ENCODE peak calls at places on chromosomes 3 and 15, in nine cellular contexts. One of them, this sample, is unnamed. For H3K4me1, the result is how much of the 10 kb centered on the place peaks cover.

GRCh38 chr15:31499236-31499952 is 172.8 kb downstream of the KLF13 start:
- DNase-seq in Panc1: no peak
- DNase-seq in BE2C: no peak
- DNase-seq in CD8-positive, alpha-beta memory T cell: no peak
- DNase-seq in mesendoderm: no peak
- DNase-seq in esophagus squamous epithelium: no peak
- DNase-seq in naive thymus-derived CD4-positive, alpha-beta T cell: no peak
- DNase-seq in stomach: no peak
- DNase-seq in transverse colon: no peak
- DNase-seq in this sample: no peak

GRCh38 chr15:33022629-33023028 is 171.9 kb downstream of the FMN1 start:
- DNase-seq in transverse colon: peak
- DNase-seq in stomach: peak
- DNase-seq in Panc1: no peak
- DNase-seq in BE2C: peak
- DNase-seq in CD8-positive, alpha-beta memory T cell: no peak
- DNase-seq in esophagus squamous epithelium: no peak
- DNase-seq in naive thymus-derived CD4-positive, alpha-beta T cell: no peak
- DNase-seq in mesendoderm: peak
- DNase-seq in this sample: no peak

GRCh38 chr15:67146214-67146613 is 80.8 kb downstream of the SMAD3 start:
- DNase-seq in stomach: peak
- DNase-seq in esophagus squamous epithelium: no peak
- DNase-seq in Panc1: no peak
- DNase-seq in BE2C: peak
- DNase-seq in transverse colon: peak
- DNase-seq in CD8-positive, alpha-beta memory T cell: no peak
- DNase-seq in naive thymus-derived CD4-positive, alpha-beta T cell: no peak
- DNase-seq in mesendoderm: no peak
- DNase-seq in this sample: no peak

GRCh38 chr15:101031203-101031602 is 112.0 kb downstream of the LRRK1 start:
- DNase-seq in naive thymus-derived CD4-positive, alpha-beta T cell: no peak
- DNase-seq in stomach: peak
- DNase-seq in Panc1: no peak
- DNase-seq in CD8-positive, alpha-beta memory T cell: no peak
- DNase-seq in BE2C: peak
- DNase-seq in esophagus squamous epithelium: no peak
- DNase-seq in transverse colon: peak
- DNase-seq in mesendoderm: no peak
- DNase-seq in this sample: no peak

GRCh38 chr3:104521606-104522336 is 844.9 kb upstream of the ALCAM start:
- DNase-seq in stomach: no peak
- DNase-seq in Panc1: no peak
- DNase-seq in mesendoderm: no peak
- DNase-seq in CD8-positive, alpha-beta memory T cell: no peak
- DNase-seq in naive thymus-derived CD4-positive, alpha-beta T cell: no peak
- DNase-seq in transverse colon: peak
- DNase-seq in BE2C: peak
- DNase-seq in esophagus squamous epithelium: no peak
- DNase-seq in this sample: no peak

GRCh38 chr15:31272558-31273257 is 53.9 kb upstream of the KLF13 start:
- DNase-seq in esophagus squamous epithelium: no peak
- DNase-seq in BE2C: no peak
- DNase-seq in Panc1: no peak
- DNase-seq in transverse colon: peak
- DNase-seq in stomach: peak
- DNase-seq in CD8-positive, alpha-beta memory T cell: no peak
- DNase-seq in naive thymus-derived CD4-positive, alpha-beta T cell: no peak
- DNase-seq in mesendoderm: no peak
- DNase-seq in this sample: no peak

GRCh38 chr3:64668582-64669510 is 19.0 kb downstream of the ADAMTS9 start:
- DNase-seq in stomach: no peak
- DNase-seq in mesendoderm: peak
- DNase-seq in Panc1: no peak
- DNase-seq in naive thymus-derived CD4-positive, alpha-beta T cell: no peak
- DNase-seq in esophagus squamous epithelium: no peak
- DNase-seq in BE2C: no peak
- DNase-seq in CD8-positive, alpha-beta memory T cell: no peak
- DNase-seq in transverse colon: no peak
- DNase-seq in this sample: no peak

GRCh38 chr3:181210275-181210674 is 220.7 kb upstream of the DNAJC19 start:
- DNase-seq in Panc1: no peak
- DNase-seq in transverse colon: no peak
- DNase-seq in mesendoderm: peak
- DNase-seq in stomach: no peak
- DNase-seq in naive thymus-derived CD4-positive, alpha-beta T cell: no peak
- DNase-seq in BE2C: no peak
- DNase-seq in CD8-positive, alpha-beta memory T cell: no peak
- DNase-seq in esophagus squamous epithelium: no peak
- DNase-seq in this sample: no peak

GRCh38 chr3:77298405-77298804 is 258.5 kb downstream of the ROBO2 start:
- DNase-seq in Panc1: no peak
- DNase-seq in mesendoderm: no peak
- DNase-seq in esophagus squamous epithelium: no peak
- DNase-seq in transverse colon: no peak
- DNase-seq in naive thymus-derived CD4-positive, alpha-beta T cell: no peak
- DNase-seq in BE2C: no peak
- DNase-seq in stomach: no peak
- DNase-seq in CD8-positive, alpha-beta memory T cell: no peak
- DNase-seq in this sample: no peak

GRCh38 chr15:77737238-77738037 is 104.7 kb upstream of the LINGO1 start:
- DNase-seq in CD8-positive, alpha-beta memory T cell: no peak
- DNase-seq in BE2C: no peak
- DNase-seq in mesendoderm: no peak
- DNase-seq in naive thymus-derived CD4-positive, alpha-beta T cell: no peak
- DNase-seq in transverse colon: no peak
- DNase-seq in Panc1: no peak
- DNase-seq in esophagus squamous epithelium: no peak
- DNase-seq in stomach: no peak
- DNase-seq in this sample: no peak

GRCh38 chr3:46695177-46695961 is 1.9 kb upstream of the ALS2CL start:
- DNase-seq in CD8-positive, alpha-beta memory T cell: peak
- DNase-seq in transverse colon: peak
- DNase-seq in naive thymus-derived CD4-positive, alpha-beta T cell: peak
- DNase-seq in esophagus squamous epithelium: no peak
- DNase-seq in mesendoderm: peak
- DNase-seq in stomach: peak
- DNase-seq in BE2C: no peak
- DNase-seq in Panc1: no peak
- DNase-seq in this sample: peak

GRCh38 chr3:197178998-197179397 is 119.4 kb downstream of the DLG1 start:
- DNase-seq in BE2C: no peak
- DNase-seq in stomach: no peak
- DNase-seq in CD8-positive, alpha-beta memory T cell: no peak
- DNase-seq in esophagus squamous epithelium: no peak
- DNase-seq in transverse colon: no peak
- DNase-seq in mesendoderm: no peak
- DNase-seq in Panc1: no peak
- DNase-seq in naive thymus-derived CD4-positive, alpha-beta T cell: no peak
- DNase-seq in this sample: no peak

GRCh38 chr15:66193066-66193465 is 60.5 kb downstream of the MEGF11 start:
- DNase-seq in naive thymus-derived CD4-positive, alpha-beta T cell: no peak
- DNase-seq in esophagus squamous epithelium: no peak
- DNase-seq in transverse colon: no peak
- DNase-seq in Panc1: no peak
- DNase-seq in stomach: no peak
- DNase-seq in mesendoderm: no peak
- DNase-seq in BE2C: no peak
- DNase-seq in CD8-positive, alpha-beta memory T cell: no peak
- DNase-seq in this sample: no peak

GRCh38 chr3:40452562-40452875 is 4.6 kb upstream of the RPL14 start:
- DNase-seq in esophagus squamous epithelium: no peak
- DNase-seq in transverse colon: no peak
- DNase-seq in Panc1: no peak
- DNase-seq in mesendoderm: no peak
- DNase-seq in CD8-positive, alpha-beta memory T cell: no peak
- DNase-seq in stomach: no peak
- DNase-seq in BE2C: no peak
- DNase-seq in naive thymus-derived CD4-positive, alpha-beta T cell: no peak
- DNase-seq in this sample: no peak

GRCh38 chr15:44593042-44593736 is 56.2 kb downstream of the EIF3J start:
- DNase-seq in CD8-positive, alpha-beta memory T cell: peak
- DNase-seq in esophagus squamous epithelium: no peak
- DNase-seq in transverse colon: no peak
- DNase-seq in mesendoderm: no peak
- DNase-seq in Panc1: no peak
- DNase-seq in BE2C: no peak
- DNase-seq in stomach: no peak
- DNase-seq in naive thymus-derived CD4-positive, alpha-beta T cell: peak
- DNase-seq in this sample: peak

GRCh38 chr3:15386352-15386751 is 41.0 kb downstream of the METTL6 start:
- DNase-seq in mesendoderm: no peak
- DNase-seq in transverse colon: no peak
- DNase-seq in CD8-positive, alpha-beta memory T cell: no peak
- DNase-seq in naive thymus-derived CD4-positive, alpha-beta T cell: no peak
- DNase-seq in Panc1: no peak
- DNase-seq in BE2C: no peak
- DNase-seq in esophagus squamous epithelium: no peak
- DNase-seq in stomach: no peak
- DNase-seq in this sample: no peak

GRCh38 chr15:56736308-56736707 is 3.0 kb upstream of the ZNF280D start:
- DNase-seq in CD8-positive, alpha-beta memory T cell: no peak
- DNase-seq in BE2C: no peak
- DNase-seq in transverse colon: no peak
- DNase-seq in esophagus squamous epithelium: no peak
- DNase-seq in Panc1: no peak
- DNase-seq in stomach: no peak
- DNase-seq in mesendoderm: no peak
- DNase-seq in naive thymus-derived CD4-positive, alpha-beta T cell: no peak
- DNase-seq in this sample: no peak

GRCh38 chr15:56739474-56739873 is 6.2 kb upstream of the ZNF280D start:
- DNase-seq in Panc1: no peak
- DNase-seq in CD8-positive, alpha-beta memory T cell: no peak
- DNase-seq in BE2C: no peak
- DNase-seq in mesendoderm: no peak
- DNase-seq in esophagus squamous epithelium: no peak
- DNase-seq in naive thymus-derived CD4-positive, alpha-beta T cell: no peak
- DNase-seq in stomach: no peak
- DNase-seq in transverse colon: no peak
- DNase-seq in this sample: no peak

GRCh38 chr15:56735589-56735988 is 2.3 kb upstream of the ZNF280D start:
- DNase-seq in CD8-positive, alpha-beta memory T cell: no peak
- DNase-seq in stomach: no peak
- DNase-seq in esophagus squamous epithelium: no peak
- DNase-seq in Panc1: no peak
- DNase-seq in mesendoderm: no peak
- DNase-seq in transverse colon: no peak
- DNase-seq in BE2C: no peak
- DNase-seq in naive thymus-derived CD4-positive, alpha-beta T cell: no peak
- DNase-seq in this sample: no peak

GRCh38 chr15:56737791-56738190 is 4.5 kb upstream of the ZNF280D start:
- DNase-seq in BE2C: no peak
- DNase-seq in Panc1: no peak
- DNase-seq in stomach: no peak
- DNase-seq in CD8-positive, alpha-beta memory T cell: no peak
- DNase-seq in transverse colon: no peak
- DNase-seq in naive thymus-derived CD4-positive, alpha-beta T cell: no peak
- DNase-seq in esophagus squamous epithelium: no peak
- DNase-seq in mesendoderm: no peak
- DNase-seq in this sample: no peak

GRCh38 chr15:56736881-56737707 is 3.8 kb upstream of the ZNF280D start:
- DNase-seq in transverse colon: no peak
- DNase-seq in esophagus squamous epithelium: no peak
- DNase-seq in stomach: no peak
- DNase-seq in mesendoderm: peak
- DNase-seq in BE2C: no peak
- DNase-seq in CD8-positive, alpha-beta memory T cell: no peak
- DNase-seq in naive thymus-derived CD4-positive, alpha-beta T cell: no peak
- DNase-seq in Panc1: no peak
- DNase-seq in this sample: no peak
- H3K4me1 ChIP-seq in transverse colon: under half
- H3K4me1 ChIP-seq in esophagus squamous epithelium: under half
- H3K4me1 ChIP-seq in stomach: under half
- H3K4me1 ChIP-seq in mesendoderm: under half
- H3K4me1 ChIP-seq in BE2C: under half
- H3K4me1 ChIP-seq in CD8-positive, alpha-beta memory T cell: under half
- H3K4me1 ChIP-seq in naive thymus-derived CD4-positive, alpha-beta T cell: under half
- H3K4me1 ChIP-seq in Panc1: under half
- H3K4me1 ChIP-seq in this sample: under half

GRCh38 chr3:108590443-108590842 is 921 bp downstream of the DZIP3 start:
- DNase-seq in stomach: no peak
- DNase-seq in transverse colon: no peak
- DNase-seq in naive thymus-derived CD4-positive, alpha-beta T cell: peak
- DNase-seq in esophagus squamous epithelium: no peak
- DNase-seq in CD8-positive, alpha-beta memory T cell: no peak
- DNase-seq in Panc1: no peak
- DNase-seq in BE2C: no peak
- DNase-seq in mesendoderm: peak
- DNase-seq in this sample: peak
- H3K4me3 ChIP-seq in stomach: peak
- H3K4me3 ChIP-seq in transverse colon: peak
- H3K4me3 ChIP-seq in naive thymus-derived CD4-positive, alpha-beta T cell: peak
- H3K4me3 ChIP-seq in esophagus squamous epithelium: peak
- H3K4me3 ChIP-seq in CD8-positive, alpha-beta memory T cell: peak
- H3K4me3 ChIP-seq in Panc1: peak
- H3K4me3 ChIP-seq in BE2C: peak
- H3K4me3 ChIP-seq in mesendoderm: no peak
- H3K4me3 ChIP-seq in this sample: peak

GRCh38 chr3:171248426-171249115 is 211.6 kb downstream of the TNIK start:
- DNase-seq in transverse colon: no peak
- DNase-seq in Panc1: no peak
- DNase-seq in naive thymus-derived CD4-positive, alpha-beta T cell: no peak
- DNase-seq in mesendoderm: no peak
- DNase-seq in esophagus squamous epithelium: no peak
- DNase-seq in stomach: no peak
- DNase-seq in CD8-positive, alpha-beta memory T cell: no peak
- DNase-seq in BE2C: no peak
- DNase-seq in this sample: no peak
- H3K4me1 ChIP-seq in transverse colon: under half
- H3K4me1 ChIP-seq in Panc1: under half
- H3K4me1 ChIP-seq in naive thymus-derived CD4-positive, alpha-beta T cell: under half
- H3K4me1 ChIP-seq in mesendoderm: under half
- H3K4me1 ChIP-seq in esophagus squamous epithelium: under half
- H3K4me1 ChIP-seq in stomach: under half
- H3K4me1 ChIP-seq in CD8-positive, alpha-beta memory T cell: half or more
- H3K4me1 ChIP-seq in BE2C: under half
- H3K4me1 ChIP-seq in this sample: half or more

DNA sequence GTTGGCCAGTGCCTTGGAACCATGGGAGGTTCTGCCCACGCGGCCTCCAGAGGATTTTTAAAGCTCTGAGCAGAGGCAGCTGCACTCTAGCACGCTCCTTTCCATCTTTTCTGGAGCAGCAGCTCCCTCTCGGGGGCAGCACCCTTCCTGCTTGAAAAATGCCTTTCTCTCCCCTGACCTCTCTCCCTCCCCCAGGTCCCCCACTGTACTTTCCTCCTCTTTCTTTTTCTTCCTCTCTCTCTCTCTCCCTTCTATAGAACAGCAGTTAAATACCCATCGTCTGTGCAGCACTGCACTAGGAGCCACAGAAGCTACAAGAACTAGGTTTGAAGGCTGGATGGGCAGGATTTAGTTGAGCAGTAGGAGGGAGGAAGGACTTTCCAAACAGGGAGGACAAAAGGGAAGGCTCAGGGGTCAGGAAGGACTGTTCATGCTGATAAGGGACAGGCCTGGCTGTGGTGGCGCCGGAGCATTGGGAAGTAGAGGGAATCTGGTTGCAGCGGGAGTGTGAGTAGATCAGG is 4.4 kb downstream of the ALPK3 start:
- DNase-seq in esophagus squamous epithelium: no peak
- DNase-seq in transverse colon: no peak
- DNase-seq in CD8-positive, alpha-beta memory T cell: no peak
- DNase-seq in BE2C: no peak
- DNase-seq in Panc1: no peak
- DNase-seq in stomach: no peak
- DNase-seq in naive thymus-derived CD4-positive, alpha-beta T cell: no peak
- DNase-seq in mesendoderm: no peak
- DNase-seq in this sample: no peak
- H3K4me3 ChIP-seq in esophagus squamous epithelium: no peak
- H3K4me3 ChIP-seq in transverse colon: no peak
- H3K4me3 ChIP-seq in CD8-positive, alpha-beta memory T cell: no peak
- H3K4me3 ChIP-seq in BE2C: no peak
- H3K4me3 ChIP-seq in Panc1: no peak
- H3K4me3 ChIP-seq in stomach: no peak
- H3K4me3 ChIP-seq in naive thymus-derived CD4-positive, alpha-beta T cell: no peak
- H3K4me3 ChIP-seq in mesendoderm: no peak
- H3K4me3 ChIP-seq in this sample: no peak